ENCODE peak calls at places on chromosomes 16 and 17, in five cellular contexts. E, G, K, T and L are unnamed samples.
A peak's percentile ranks its signal among the peaks of the same experiment; 100 is the strongest.

GRCh38 chr17:76678330-76678729 is 32.4 kb downstream of the MXRA7 start:
- DNase-seq in T (no peak), G (no peak), E (no peak), K (no peak), L (peak; percentile 66)

GRCh38 chr17:31386542-31387075 is 4.9 kb upstream of the RAB11FIP4 start:
- DNase-seq in G (no peak), E (no peak), K (no peak), T (no peak), L (no peak)

GRCh38 chr17:6914711-6915110 is 81.1 kb upstream of the ALOX12 start:
- DNase-seq in K (no peak), T (no peak), E (no peak), G (no peak), L (no peak)

GRCh38 chr16:77190478-77191258 is at the start of gene MON1B:
- DNase-seq in K (peak; percentile 99), T (peak; percentile 98), G (peak; percentile 98), E (peak; percentile 98), L (peak; percentile 97)

GRCh38 chr16:7615565-7615964 is 282.9 kb downstream of the RBFOX1 start:
- DNase-seq in G (no peak), K (no peak), T (no peak), E (no peak), L (no peak)

GRCh38 chr17:73546770-73547345 is 97.4 kb downstream of the SDK2 start:
- DNase-seq in T (no peak), E (peak; percentile 78), K (peak; percentile 40), G (peak; percentile 46), L (peak; percentile 74)

GRCh38 chr16:78982344-78982743 is 618.2 kb downstream of the MAF start:
- DNase-seq in G (no peak), T (no peak), E (no peak), K (no peak), L (no peak)

GRCh38 chr17:70047619-70048018 is 27.4 kb upstream of the KCNJ16 start:
- DNase-seq in T (no peak), G (no peak), E (no peak), K (peak; percentile 25), L (no peak)

GRCh38 chr17:21089145-21089544 is 37.6 kb upstream of the DHRS7B start:
- DNase-seq in G (no peak), T (no peak), K (no peak), E (no peak), L (no peak)

GRCh38 chr17:68777243-68777855 is 176.2 kb upstream of the FAM20A start:
- DNase-seq in T (peak; percentile 81), K (peak; percentile 51), E (peak; percentile 73), G (peak; percentile 25), L (peak; percentile 47)

GRCh38 chr17:31251618-31252328 is 45.3 kb downstream of the OMG start:
- DNase-seq in E (no peak), G (no peak), K (no peak), T (no peak), L (no peak)

GRCh38 chr17:27602721-27603445 is 28.1 kb upstream of the LGALS9 start:
- DNase-seq in G (peak; percentile 47), T (peak; percentile 81), E (peak; percentile 86), K (peak; percentile 77), L (peak; percentile 83)

GRCh38 chr17:42928714-42929496 is 28.3 kb downstream of the G6PC1 start:
- DNase-seq in T (peak; percentile 42), E (peak; percentile 76), G (peak; percentile 46), K (peak; percentile 93), L (no peak)

GRCh38 chr17:58507123-58507634 is 7.3 kb downstream of the MTMR4 start:
- DNase-seq in T (no peak), K (no peak), G (no peak), E (no peak), L (no peak)

GRCh38 chr16:80231118-80231515 is 309.7 kb upstream of the DYNLRB2 start:
- DNase-seq in K (no peak), T (no peak), E (no peak), G (no peak), L (no peak)

GRCh38 chr17:933168-934083 is 46.1 kb downstream of the NXN start:
- DNase-seq in T (peak; percentile 33), E (peak; percentile 72), K (peak; percentile 89), G (peak; percentile 70), L (no peak)

GRCh38 chr16:75110637-75111513 is 5.7 kb downstream of the LDHD start:
- DNase-seq in E (peak; percentile 94), G (peak; percentile 87), T (peak; percentile 94), K (peak; percentile 90), L (peak; percentile 96)

GRCh38 chr17:79658811-79659207 is 48.0 kb upstream of the RBFOX3 start:
- DNase-seq in T (no peak), K (peak; percentile 76), G (peak; percentile 20), E (peak; percentile 70), L (peak; percentile 63)

GRCh38 chr16:17377360-17378324 is 93.1 kb downstream of the XYLT1 start:
- DNase-seq in G (no peak), K (no peak), T (no peak), E (no peak), L (no peak)

GRCh38 chr17:50935201-50936124 is 69.3 kb upstream of the TOB1 start:
- DNase-seq in T (no peak), G (no peak), E (no peak), K (peak; percentile 98), L (peak; percentile 93)

GRCh38 chr17:37273419-37274051 is 102.2 kb upstream of the C17orf78 start:
- DNase-seq in E (peak; percentile 75), K (peak; percentile 15), T (no peak), G (no peak), L (no peak)

GRCh38 chr16:3480901-3481695 is 14.2 kb downstream of the C16orf90 start:
- DNase-seq in T (no peak), G (no peak), E (no peak), K (no peak), L (no peak)

GRCh38 chr17:37642706-37643105 is 540 bp downstream of the DDX52 start:
- DNase-seq in G (no peak), K (peak; percentile 31), E (peak; percentile 28), T (no peak), L (no peak)

GRCh38 chr16:57245472-57246113 is 534 bp downstream of the ARL2BP start:
- DNase-seq in T (peak; percentile 49), G (no peak), K (no peak), E (peak; percentile 69), L (no peak)

GRCh38 chr17:81398855-81399451 is 3.7 kb downstream of the BAHCC1 start:
- DNase-seq in T (no peak), E (no peak), K (peak; percentile 60), G (no peak), L (no peak)

GRCh38 chr17:81396722-81397313 is 1.6 kb downstream of the BAHCC1 start:
- DNase-seq in T (no peak), E (no peak), G (no peak), K (peak; percentile 83), L (no peak)

GRCh38 chr17:81396278-81396721 is 1.0 kb downstream of the BAHCC1 start:
- DNase-seq in E (no peak), K (no peak), G (no peak), T (no peak), L (no peak)

GRCh38 chr17:81398170-81398854 is 3.1 kb downstream of the BAHCC1 start:
- DNase-seq in T (no peak), K (peak; percentile 58), G (no peak), E (peak; percentile 76), L (peak; percentile 71)

DNA sequence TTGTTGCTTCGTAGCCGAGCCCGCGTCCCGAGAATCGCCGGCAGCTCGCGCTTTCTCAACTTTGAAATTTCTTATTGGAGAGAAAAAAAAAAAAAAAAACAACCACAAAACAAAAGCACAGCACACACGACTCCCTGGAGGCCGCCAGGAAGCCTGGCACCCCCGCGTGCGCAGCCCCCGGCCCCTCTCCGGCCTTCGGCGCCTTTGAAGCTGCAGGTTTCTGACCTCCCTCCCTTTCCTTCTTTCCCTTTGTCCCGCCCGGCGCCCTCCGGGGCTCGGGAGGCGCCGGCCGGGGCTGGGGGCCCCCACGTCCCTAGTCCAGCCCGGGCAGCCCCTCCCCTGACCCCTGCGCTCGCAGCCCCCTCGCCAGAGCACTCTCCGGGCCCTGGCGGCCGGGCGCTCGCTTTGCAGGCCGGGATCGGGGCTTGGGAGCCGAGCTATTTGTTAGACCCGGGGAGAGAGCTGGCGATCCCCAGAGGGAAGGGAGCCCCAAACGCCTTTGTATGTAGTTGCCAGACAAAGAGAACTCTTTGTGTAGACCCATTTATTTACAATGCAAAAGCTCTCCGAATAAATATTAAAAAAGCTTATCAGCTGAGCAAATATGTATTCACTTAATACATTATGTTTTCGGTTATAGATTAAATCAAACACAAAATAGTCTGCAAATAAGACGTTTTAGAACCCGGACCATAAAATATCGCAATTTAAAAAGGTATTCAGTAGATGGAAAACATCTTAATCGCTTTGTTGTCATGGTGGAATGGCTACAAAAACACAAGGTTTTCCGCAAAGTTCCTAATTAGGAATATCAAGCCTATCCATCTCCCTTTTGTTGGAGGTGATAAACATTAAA is 2.3 kb downstream of the BAHCC1 start:
- DNase-seq in G (no peak), K (peak; percentile 81), T (no peak), E (peak; percentile 84), L (no peak)
- H3K4me1 ChIP-seq in G (peaks cover 20% of the 10 kb centered on the region), K (peaks cover 53% of the 10 kb centered on the region), T (peaks cover 18% of the 10 kb centered on the region), E (peaks cover 37% of the 10 kb centered on the region), L (no peaks in the 10 kb centered on the region)

DNA sequence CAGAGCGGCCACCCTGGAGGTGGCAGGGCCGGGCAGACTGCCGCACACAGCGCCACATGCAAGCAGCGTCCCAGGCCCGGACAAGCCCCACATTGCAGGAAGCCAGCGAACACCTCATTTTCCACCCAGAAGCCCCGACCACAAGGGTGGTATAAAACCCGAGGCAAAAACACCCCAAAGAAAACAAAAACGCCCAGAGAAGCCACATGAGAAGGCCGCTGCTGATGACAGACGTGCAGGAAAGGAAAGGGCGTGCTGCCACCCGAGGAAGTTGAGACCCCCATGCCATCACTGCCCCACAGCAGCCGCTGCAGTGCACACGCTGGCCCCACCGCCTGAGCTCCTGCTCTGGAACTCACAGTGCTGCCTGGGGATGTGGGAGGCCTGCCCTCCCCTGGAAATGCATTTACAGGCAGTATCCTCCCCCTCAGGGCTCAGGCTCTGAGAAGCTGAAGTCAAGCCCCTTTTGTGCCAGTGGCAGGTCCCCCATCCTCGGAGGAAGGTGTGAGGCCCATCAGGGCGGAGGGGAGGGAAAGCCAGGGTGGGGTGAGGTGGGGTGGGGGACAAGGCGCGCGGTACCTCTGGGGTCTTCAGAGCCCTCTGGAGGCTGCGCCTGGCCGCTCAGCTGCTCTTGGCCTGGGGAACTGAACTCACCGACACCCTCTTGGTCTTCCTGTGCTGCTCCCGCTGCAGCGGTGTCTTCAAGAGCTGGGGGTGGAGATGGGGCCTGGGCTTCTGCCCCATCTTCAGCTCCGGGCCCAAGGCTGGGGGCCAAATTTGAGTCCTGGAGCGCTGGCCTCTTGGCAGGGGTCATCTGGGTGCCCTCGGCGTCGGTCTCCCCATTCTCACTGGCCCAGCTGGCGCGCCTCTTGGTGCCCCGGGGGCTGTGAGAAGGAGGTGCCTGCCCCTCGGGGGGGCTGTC is 62.0 kb downstream of the IL21R start:
- DNase-seq in T (no peak), E (no peak), K (no peak), G (no peak), L (no peak)
- H3K4me1 ChIP-seq in T (no peaks in the 10 kb centered on the region), E (peaks cover 9% of the 10 kb centered on the region), K (no peaks in the 10 kb centered on the region), G (no peaks in the 10 kb centered on the region), L (no peaks in the 10 kb centered on the region)

GRCh38 chr16:67551972-67552371 is 10.4 kb upstream of the CTCF start:
- DNase-seq in T (peak; percentile 40), G (no peak), K (no peak), E (no peak), L (no peak)
- H3K4me1 ChIP-seq in T (no peaks in the 10 kb centered on the region), G (peaks cover 12% of the 10 kb centered on the region), K (peaks cover 13% of the 10 kb centered on the region), E (no peaks in the 10 kb centered on the region), L (no peaks in the 10 kb centered on the region)

DNA sequence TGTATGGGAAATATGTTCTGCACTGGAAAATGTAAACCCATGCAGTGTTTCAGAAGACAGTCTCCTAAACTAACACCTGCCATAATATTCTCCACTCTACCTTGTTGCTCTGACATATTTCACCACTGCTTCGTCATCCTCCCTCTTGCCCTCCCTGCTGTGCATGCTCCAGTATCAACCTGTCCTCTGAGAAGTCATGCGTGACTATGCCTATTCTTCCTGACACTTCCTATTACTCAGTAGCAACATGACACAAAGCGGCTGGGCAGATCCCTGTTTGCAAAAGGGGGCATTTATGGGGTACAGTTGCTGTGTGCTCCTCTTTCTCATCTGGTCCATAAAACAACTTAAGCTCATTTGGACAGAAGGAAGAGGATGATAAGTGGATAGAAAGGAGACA is 805.6 kb upstream of the EEF2KMT start:
- DNase-seq in K (no peak), G (no peak), T (no peak), E (no peak), L (no peak)
- H3K4me1 ChIP-seq in K (no peaks in the 10 kb centered on the region), G (no peaks in the 10 kb centered on the region), T (no peaks in the 10 kb centered on the region), E (no peaks in the 10 kb centered on the region), L (no peaks in the 10 kb centered on the region)